ENCODE peak calls at places on chromosome 15, in nine cellular contexts. L is NCI-H1092 treated with DMSO at 0.1 percent for 48 hours, Q is ELR, X is ACHN, W is T-cell, J is T-helper 2 cell, U is WERI-Rb-1, O is ecto neural progenitor cell, M is Kasumi-1. S is an unnamed sample.
A peak's percentile ranks its signal among the peaks of the same experiment; 100 is the strongest.

GRCh38 chr15:55587321-55588069 is 650 bp downstream of the PYGO1 start:
- DNase-seq in J (no peak), X (peak; percentile 55), O (peak; percentile 80), Q (peak; percentile 70), L (peak; percentile 31), M (no peak), U (peak; percentile 50), W (no peak), S (no peak)

GRCh38 chr15:61032600-61033286 is 196.4 kb downstream of the RORA start:
- DNase-seq in O (no peak), W (no peak), M (no peak), L (peak; percentile 94), J (no peak), U (no peak), X (no peak), Q (no peak), S (no peak)

GRCh38 chr15:40155270-40155910 is 5.5 kb upstream of the BUB1B start:
- DNase-seq in M (no peak), U (no peak), X (no peak), W (no peak), O (no peak), L (no peak), J (no peak), Q (no peak), S (no peak)

GRCh38 chr15:37771462-37771861 is 163.0 kb upstream of the TMCO5A start:
- DNase-seq in Q (peak; percentile 65), L (no peak), X (no peak), J (no peak), W (no peak), M (peak; percentile 38), O (no peak), U (no peak), S (no peak)

GRCh38 chr15:50163719-50164410 is 18.1 kb upstream of the SLC27A2 start:
- DNase-seq in X (no peak), O (no peak), Q (no peak), M (peak; percentile 40), W (no peak), U (no peak), J (no peak), L (no peak), S (no peak)

GRCh38 chr15:60612400-60613048 is 133.6 kb upstream of the ICE2 start:
- DNase-seq in W (no peak), M (no peak), X (no peak), O (no peak), L (no peak), U (no peak), J (no peak), Q (no peak), S (no peak)

GRCh38 chr15:29885183-29885582 is 62.9 kb upstream of the TJP1 start:
- DNase-seq in Q (no peak), W (no peak), M (no peak), U (no peak), O (no peak), X (no peak), J (no peak), L (no peak), S (no peak)

GRCh38 chr15:60408438-60409105 is 10.8 kb upstream of the ANXA2 start:
- DNase-seq in U (no peak), W (no peak), X (peak; percentile 62), M (peak; percentile 72), O (no peak), J (no peak), Q (peak; percentile 94), L (no peak), S (peak; percentile 28)

GRCh38 chr15:62269504-62269903 is 104.4 kb upstream of the C2CD4B start:
- DNase-seq in X (no peak), Q (no peak), J (no peak), O (no peak), W (no peak), L (no peak), U (no peak), M (no peak), S (no peak)

GRCh38 chr15:75049392-75049791 is 26.0 kb downstream of the PPCDC start:
- DNase-seq in W (no peak), X (no peak), J (no peak), Q (no peak), O (no peak), U (no peak), M (no peak), L (peak; percentile 81), S (no peak)

GRCh38 chr15:100106732-100107131 is 235.0 kb downstream of the ADAMTS17 start:
- DNase-seq in L (no peak), U (no peak), W (no peak), J (no peak), O (no peak), M (no peak), X (no peak), Q (no peak), S (no peak)

GRCh38 chr15:40369474-40369869 is 11.5 kb downstream of the DISP2 start:
- DNase-seq in Q (no peak), L (no peak), X (no peak), O (peak; percentile 46), U (no peak), M (no peak), W (no peak), J (no peak), S (no peak)

GRCh38 chr15:39429898-39430357 is 151.0 kb upstream of the THBS1 start:
- DNase-seq in O (no peak), X (no peak), L (no peak), M (no peak), J (no peak), Q (peak; percentile 74), U (no peak), W (no peak), S (no peak)

GRCh38 chr15:76060098-76060989 is 559 bp downstream of the TMEM266 start:
- DNase-seq in U (no peak), J (no peak), X (no peak), Q (no peak), O (peak; percentile 48), L (no peak), M (no peak), W (no peak), S (peak; percentile 33)

GRCh38 chr15:36653851-36654250 is 74.4 kb downstream of the CDIN1 start:
- DNase-seq in U (no peak), L (no peak), X (no peak), O (no peak), Q (no peak), W (no peak), J (no peak), M (no peak), S (no peak)

GRCh38 chr15:63136742-63137141 is 15.1 kb downstream of the LACTB start:
- DNase-seq in W (no peak), U (no peak), J (no peak), L (no peak), O (no peak), M (no peak), X (no peak), Q (peak; percentile 22), S (no peak)

GRCh38 chr15:98164573-98164972 is 204.1 kb downstream of the ARRDC4 start:
- DNase-seq in J (no peak), Q (peak; percentile 65), X (no peak), L (no peak), W (no peak), M (no peak), O (no peak), U (no peak), S (no peak)